ENCODE peak calls at places on chromosomes 6 and 20, in eight cellular contexts. One of them, this sample, is unnamed.

GRCh38 chr6:43878823-43879495 is 108.9 kb downstream of the VEGFA start:
- DNase-seq in PC-3: peak
- DNase-seq in Ammon's horn: peak
- DNase-seq in esophagus squamous epithelium: no peak
- DNase-seq in H7: no peak
- DNase-seq in body of pancreas: peak
- DNase-seq in astrocyte of the spinal cord: no peak
- DNase-seq in neural progenitor cell: peak
- DNase-seq in this sample: no peak

GRCh38 chr6:45327956-45328522 is at the start of gene RUNX2:
- DNase-seq in PC-3: peak
- DNase-seq in Ammon's horn: peak
- DNase-seq in esophagus squamous epithelium: no peak
- DNase-seq in H7: no peak
- DNase-seq in body of pancreas: no peak
- DNase-seq in astrocyte of the spinal cord: peak
- DNase-seq in neural progenitor cell: no peak
- DNase-seq in this sample: no peak

GRCh38 chr6:166959906-166960608 is 3.7 kb upstream of the RNASET2 start:
- DNase-seq in PC-3: no peak
- DNase-seq in Ammon's horn: no peak
- DNase-seq in esophagus squamous epithelium: no peak
- DNase-seq in H7: no peak
- DNase-seq in body of pancreas: no peak
- DNase-seq in astrocyte of the spinal cord: no peak
- DNase-seq in neural progenitor cell: no peak
- DNase-seq in this sample: no peak

GRCh38 chr6:167151648-167152047 is 6.1 kb downstream of the GPR31 start:
- DNase-seq in PC-3: no peak
- DNase-seq in Ammon's horn: no peak
- DNase-seq in esophagus squamous epithelium: no peak
- DNase-seq in H7: no peak
- DNase-seq in body of pancreas: no peak
- DNase-seq in astrocyte of the spinal cord: no peak
- DNase-seq in neural progenitor cell: no peak
- DNase-seq in this sample: no peak

GRCh38 chr6:107116328-107116892 is 1.1 kb upstream of the BEND3 start:
- DNase-seq in PC-3: peak
- DNase-seq in Ammon's horn: no peak
- DNase-seq in esophagus squamous epithelium: no peak
- DNase-seq in H7: peak
- DNase-seq in body of pancreas: peak
- DNase-seq in astrocyte of the spinal cord: peak
- DNase-seq in neural progenitor cell: peak
- DNase-seq in this sample: no peak

GRCh38 chr6:4723383-4723782 is 52.8 kb upstream of the CDYL start:
- DNase-seq in PC-3: no peak
- DNase-seq in Ammon's horn: no peak
- DNase-seq in esophagus squamous epithelium: no peak
- DNase-seq in H7: peak
- DNase-seq in body of pancreas: no peak
- DNase-seq in astrocyte of the spinal cord: no peak
- DNase-seq in neural progenitor cell: no peak
- DNase-seq in this sample: no peak

GRCh38 chr20:57208198-57208597 is 58.2 kb downstream of the BMP7 start:
- DNase-seq in PC-3: no peak
- DNase-seq in Ammon's horn: no peak
- DNase-seq in esophagus squamous epithelium: no peak
- DNase-seq in H7: no peak
- DNase-seq in body of pancreas: no peak
- DNase-seq in astrocyte of the spinal cord: no peak
- DNase-seq in neural progenitor cell: no peak
- DNase-seq in this sample: no peak

GRCh38 chr6:1787894-1788293 is 178.2 kb downstream of the FOXC1 start:
- DNase-seq in PC-3: no peak
- DNase-seq in Ammon's horn: no peak
- DNase-seq in esophagus squamous epithelium: no peak
- DNase-seq in H7: no peak
- DNase-seq in body of pancreas: peak
- DNase-seq in astrocyte of the spinal cord: peak
- DNase-seq in neural progenitor cell: no peak
- DNase-seq in this sample: no peak

GRCh38 chr20:64230461-64231145 is 24.9 kb upstream of the PCMTD2 start:
- DNase-seq in PC-3: no peak
- DNase-seq in Ammon's horn: no peak
- DNase-seq in esophagus squamous epithelium: no peak
- DNase-seq in H7: no peak
- DNase-seq in body of pancreas: no peak
- DNase-seq in astrocyte of the spinal cord: no peak
- DNase-seq in neural progenitor cell: no peak
- DNase-seq in this sample: no peak

GRCh38 chr6:35302604-35303218 is 5.1 kb downstream of the DEF6 start:
- DNase-seq in PC-3: peak
- DNase-seq in Ammon's horn: peak
- DNase-seq in esophagus squamous epithelium: peak
- DNase-seq in H7: peak
- DNase-seq in body of pancreas: no peak
- DNase-seq in astrocyte of the spinal cord: peak
- DNase-seq in neural progenitor cell: no peak
- DNase-seq in this sample: no peak

GRCh38 chr20:4855555-4855954 is 133.8 kb downstream of the PRND start:
- DNase-seq in PC-3: no peak
- DNase-seq in Ammon's horn: no peak
- DNase-seq in esophagus squamous epithelium: no peak
- DNase-seq in H7: no peak
- DNase-seq in body of pancreas: peak
- DNase-seq in astrocyte of the spinal cord: no peak
- DNase-seq in neural progenitor cell: no peak
- DNase-seq in this sample: no peak

GRCh38 chr20:6663751-6664388 is 103.6 kb upstream of the BMP2 start:
- DNase-seq in PC-3: no peak
- DNase-seq in Ammon's horn: no peak
- DNase-seq in esophagus squamous epithelium: no peak
- DNase-seq in H7: no peak
- DNase-seq in body of pancreas: no peak
- DNase-seq in astrocyte of the spinal cord: no peak
- DNase-seq in neural progenitor cell: no peak
- DNase-seq in this sample: no peak

GRCh38 chr6:45741437-45742166 is 274.1 kb downstream of the CLIC5 start:
- DNase-seq in PC-3: no peak
- DNase-seq in Ammon's horn: peak
- DNase-seq in esophagus squamous epithelium: no peak
- DNase-seq in H7: no peak
- DNase-seq in body of pancreas: no peak
- DNase-seq in astrocyte of the spinal cord: peak
- DNase-seq in neural progenitor cell: no peak
- DNase-seq in this sample: no peak

GRCh38 chr20:8094415-8094818 is 37.6 kb upstream of the PLCB1 start:
- DNase-seq in PC-3: peak
- DNase-seq in Ammon's horn: peak
- DNase-seq in esophagus squamous epithelium: no peak
- DNase-seq in H7: no peak
- DNase-seq in body of pancreas: peak
- DNase-seq in astrocyte of the spinal cord: peak
- DNase-seq in neural progenitor cell: no peak
- DNase-seq in this sample: no peak